ENCODE peak calls at places on chromosome 9, in ten cellular contexts. J is ovary, F is esophagus muscularis mucosa, K is tibial nerve, S is suprapubic skin, B is stomach, N is SK-N-SH, O is H1, G is K562, T is A549. H is an unnamed sample.

GRCh38 chr9:137422668-137423000 is 328 bp downstream of the EXD3 start:
- DNase-seq in K (no peak), N (peak; percentile 79), T (no peak), F (no peak), G (peak; percentile 72), B (no peak), S (no peak), O (peak; percentile 75), J (no peak), H (peak; percentile 46)

GRCh38 chr9:93674580-93675335 is 98.4 kb downstream of the PHF2 start:
- DNase-seq in B (peak; percentile 19), S (peak; percentile 68), O (peak; percentile 37), G (no peak), K (no peak), J (peak; percentile 5), T (no peak), N (peak; percentile 9), F (no peak), H (no peak)

GRCh38 chr9:86126998-86127972 is 27.9 kb upstream of the GOLM1 start:
- DNase-seq in N (peak; percentile 22), J (peak; percentile 28), B (peak; percentile 89), K (peak; percentile 23), G (peak; percentile 65), F (no peak), T (peak; percentile 94), S (no peak), O (peak; percentile 77), H (peak; percentile 80)

GRCh38 chr9:112764344-112764743 is 13.8 kb downstream of the SNX30 start:
- DNase-seq in T (no peak), K (no peak), N (no peak), S (no peak), F (no peak), G (peak; percentile 48), B (no peak), J (no peak), O (no peak), H (no peak)

GRCh38 chr9:33076031-33076359 is 479 bp downstream of the SMU1 start:
- DNase-seq in K (no peak), O (no peak), S (no peak), J (no peak), N (no peak), G (no peak), B (no peak), F (no peak), T (no peak), H (no peak)

GRCh38 chr9:118609355-118610044 is 759.7 kb downstream of the BRINP1 start:
- DNase-seq in N (no peak), O (no peak), B (no peak), K (no peak), S (no peak), F (no peak), T (peak; percentile 70), G (no peak), J (no peak), H (no peak)

GRCh38 chr9:127967151-127967809 is 13.5 kb downstream of the EEIG1 start:
- DNase-seq in G (no peak), T (no peak), O (no peak), B (no peak), F (no peak), J (no peak), K (no peak), S (no peak), N (no peak), H (no peak)

GRCh38 chr9:134602547-134603362 is 38.8 kb upstream of the COL5A1 start:
- DNase-seq in K (peak; percentile 32), T (peak; percentile 92), O (no peak), F (peak; percentile 92), B (no peak), N (peak; percentile 28), J (peak; percentile 48), S (no peak), G (no peak), H (peak; percentile 30)

GRCh38 chr9:92608221-92609141 is 61.5 kb downstream of the IPPK start:
- DNase-seq in B (no peak), J (no peak), N (no peak), T (no peak), F (no peak), G (no peak), S (no peak), K (no peak), O (peak; percentile 30), H (no peak)

GRCh38 chr9:113154471-113154870 is 3.7 kb downstream of the SLC31A2 start:
- DNase-seq in F (no peak), G (no peak), K (no peak), B (no peak), N (no peak), O (no peak), J (no peak), S (no peak), T (no peak), H (no peak)

GRCh38 chr9:69431203-69431602 is 106.2 kb downstream of the ENTREP1 start:
- DNase-seq in S (peak; percentile 26), F (no peak), J (no peak), K (no peak), O (no peak), G (no peak), T (no peak), B (no peak), N (no peak), H (no peak)

GRCh38 chr9:124215551-124215910 is 42.2 kb upstream of the NEK6 start:
- DNase-seq in K (no peak), O (no peak), S (no peak), G (no peak), N (no peak), B (peak; percentile 13), F (no peak), J (no peak), T (no peak), H (no peak)

GRCh38 chr9:86494644-86495081 is 140.5 kb upstream of the TUT7 start:
- DNase-seq in S (no peak), T (peak; percentile 14), K (no peak), J (no peak), B (no peak), N (no peak), O (no peak), F (no peak), G (no peak), H (no peak)

GRCh38 chr9:118230319-118230718 is 526.1 kb downstream of the TLR4 start:
- DNase-seq in N (peak; percentile 43), B (no peak), K (no peak), G (no peak), O (no peak), F (no peak), T (no peak), S (no peak), J (no peak), H (no peak)

GRCh38 chr9:112242147-112242804 is 67.2 kb upstream of the SUSD1 start:
- DNase-seq in O (no peak), K (no peak), S (no peak), G (no peak), J (no peak), F (no peak), N (no peak), T (no peak), B (no peak), H (no peak)

DNA sequence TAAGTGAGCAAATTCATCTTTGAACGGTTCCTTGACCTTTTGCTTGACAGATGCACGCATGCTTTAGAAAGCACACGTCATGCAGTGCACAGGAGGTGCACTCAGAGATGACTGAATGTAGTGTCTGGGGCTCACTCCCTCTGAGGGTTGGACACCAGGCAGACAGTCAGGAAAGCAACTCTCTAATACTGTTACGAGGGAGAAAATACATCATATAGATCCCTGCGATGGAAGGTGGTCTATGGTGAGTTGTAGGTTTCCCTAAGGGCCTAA is 16.5 kb upstream of the PHF19 start:
- DNase-seq in J (no peak), K (no peak), S (no peak), N (no peak), B (no peak), G (no peak), T (no peak), F (no peak), O (no peak), H (no peak)
- H3K27ac ChIP-seq in J (peak overlapping the region; percentile 80), K (peak overlapping the region; percentile 83), S (no peak overlapping the region), N (no peak overlapping the region), B (peak overlapping the region; percentile 83), G (peak overlapping the region; percentile 10), T (no peak overlapping the region), F (peak overlapping the region; percentile 88), O (no peak overlapping the region), H (peak overlapping the region; percentile 59)

DNA sequence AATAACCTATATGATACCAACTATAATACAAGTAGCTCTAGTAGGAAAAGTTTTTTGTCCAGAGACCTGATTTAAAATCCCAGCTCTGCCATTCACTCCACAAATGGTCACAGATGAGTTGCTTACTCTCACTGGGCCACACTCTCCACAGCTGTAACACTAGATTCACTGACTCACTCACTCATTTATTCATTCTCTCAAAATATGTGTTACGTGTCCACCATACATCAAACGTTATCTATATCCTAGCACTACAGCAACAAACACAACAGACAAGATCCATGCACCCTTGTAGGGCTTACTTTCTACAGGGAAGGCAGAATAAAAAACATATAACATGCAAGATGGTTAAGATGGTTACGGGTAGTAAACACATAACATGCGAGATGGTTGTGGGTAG is 146.3 kb downstream of the CDK5RAP2 start:
- DNase-seq in T (no peak), O (no peak), B (no peak), G (no peak), K (no peak), J (no peak), N (no peak), F (no peak), S (no peak), H (no peak)
- H3K4me1 ChIP-seq in T (no peaks in the 10 kb centered on the region), O (no peaks in the 10 kb centered on the region), B (peaks cover 21% of the 10 kb centered on the region), G (no peaks in the 10 kb centered on the region), K (no peaks in the 10 kb centered on the region), J (peaks cover 18% of the 10 kb centered on the region), N (no peaks in the 10 kb centered on the region), F (no peaks in the 10 kb centered on the region), S (peaks cover 12% of the 10 kb centered on the region), H (peaks cover 22% of the 10 kb centered on the region)

GRCh38 chr9:109652112-109652511 is 127.9 kb upstream of the PALM2AKAP2 start:
- DNase-seq in G (no peak), K (no peak), F (no peak), T (no peak), O (no peak), N (no peak), B (no peak), J (no peak), S (no peak), H (no peak)

GRCh38 chr9:109653470-109653869 is 126.5 kb upstream of the PALM2AKAP2 start:
- DNase-seq in K (no peak), S (no peak), F (no peak), J (no peak), B (no peak), T (no peak), G (no peak), O (no peak), N (no peak), H (no peak)

DNA sequence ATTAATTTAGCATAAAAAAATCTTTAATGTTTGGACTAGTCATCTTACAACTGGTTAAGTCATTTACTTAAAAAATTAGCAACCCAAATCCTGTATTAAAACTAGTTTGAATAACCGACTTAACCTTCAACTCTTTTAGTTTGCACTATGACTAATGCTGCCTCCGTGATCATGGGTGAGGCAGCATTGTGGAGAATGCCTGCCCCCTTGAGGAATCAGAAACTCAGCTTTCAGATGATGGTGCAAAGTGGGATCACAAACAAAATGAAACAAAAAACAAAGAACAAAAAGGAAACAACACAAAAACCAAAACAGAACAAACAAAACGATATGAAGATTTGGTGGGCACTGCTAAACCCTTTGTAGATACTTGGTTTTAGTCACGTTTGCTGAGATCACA is 127.0 kb upstream of the PALM2AKAP2 start:
- DNase-seq in K (no peak), G (no peak), N (peak; percentile 10), T (peak; percentile 36), O (no peak), J (no peak), F (no peak), S (no peak), B (no peak), H (no peak)
- TF ChIP-seq EP300 in K (no peak), G (no peak), N (no peak), T (no peak), O (no peak), J (no peak), F (no peak), S (no peak), B (no peak), H (no peak)

GRCh38 chr9:79089054-79089560 is 482.7 kb upstream of the TLE4 start:
- DNase-seq in K (no peak), F (no peak), S (no peak), G (no peak), T (no peak), O (no peak), J (no peak), N (no peak), B (no peak), H (no peak)
- H3K27ac ChIP-seq in K (no peak overlapping the region), F (no peak overlapping the region), S (no peak overlapping the region), G (no peak overlapping the region), T (no peak overlapping the region), O (no peak overlapping the region), J (no peak overlapping the region), N (no peak overlapping the region), B (no peak overlapping the region), H (no peak overlapping the region)